ENCODE peak calls at places on chromosome 19, in six cellular contexts. A is IMR-90, X is H9, V is neuronal stem cell, Q is H1, P is trophoblast cell. Z is an unnamed sample.

GRCh38 chr19:13873776-13874515 is 3.0 kb upstream of the NANOS3 start:
- DNase-seq in A (no peak), X (no peak), V (no peak), Q (no peak), P (peak), Z (no peak)

GRCh38 chr19:17765069-17765618 is 13.9 kb downstream of the FCHO1 start:
- DNase-seq in A (no peak), X (no peak), V (no peak), Q (no peak), P (peak), Z (no peak)

GRCh38 chr19:18317998-18318800 is 4.7 kb downstream of the LSM4 start:
- DNase-seq in A (no peak), X (no peak), V (no peak), Q (no peak), P (peak), Z (no peak)

GRCh38 chr19:7767487-7767886 is 4.4 kb downstream of the CLEC4M start:
- DNase-seq in A (no peak), X (no peak), V (no peak), Q (no peak), P (no peak), Z (no peak)

GRCh38 chr19:2064788-2065524 is 13.9 kb upstream of the MKNK2 start:
- DNase-seq in A (no peak), X (no peak), V (no peak), Q (no peak), P (no peak), Z (no peak)

GRCh38 chr19:33225458-33225925 is at the start of gene SLC7A10:
- DNase-seq in A (no peak), X (no peak), V (no peak), Q (no peak), P (no peak), Z (no peak)

GRCh38 chr19:51294211-51294976 is 17.1 kb upstream of the IGLON5 start:
- DNase-seq in A (no peak), X (peak), V (no peak), Q (peak), P (no peak), Z (no peak)

GRCh38 chr19:55467236-55468053 is 2.9 kb upstream of the C19orf85 start:
- DNase-seq in A (peak), X (peak), V (no peak), Q (peak), P (peak), Z (peak)

GRCh38 chr19:38270587-38271167 is 6.3 kb downstream of the SPINT2 start:
- DNase-seq in A (peak), X (no peak), V (no peak), Q (no peak), P (no peak), Z (no peak)

GRCh38 chr19:50899549-50899948 is 11.6 kb downstream of the KLK4 start:
- DNase-seq in A (no peak), X (no peak), V (no peak), Q (no peak), P (no peak), Z (no peak)

GRCh38 chr19:49635530-49636229 is 4.3 kb downstream of the RRAS start:
- DNase-seq in A (peak), X (no peak), V (no peak), Q (no peak), P (no peak), Z (peak)

GRCh38 chr19:16315825-16316505 is 8.7 kb upstream of the KLF2 start:
- DNase-seq in A (peak), X (no peak), V (no peak), Q (no peak), P (peak), Z (peak)

GRCh38 chr19:34841780-34842179 is 68.8 kb upstream of the ZNF599 start:
- DNase-seq in A (no peak), X (peak), V (no peak), Q (no peak), P (no peak), Z (no peak)

GRCh38 chr19:19098703-19099632 is 35.2 kb downstream of the SLC25A42 start:
- DNase-seq in A (no peak), X (no peak), V (no peak), Q (no peak), P (no peak), Z (no peak)

GRCh38 chr19:49712397-49712859 is 21.5 kb downstream of the CPT1C start:
- DNase-seq in A (peak), X (peak), V (no peak), Q (peak), P (peak), Z (peak)

GRCh38 chr19:8036438-8037099 is 16.0 kb upstream of the CCL25 start:
- DNase-seq in A (no peak), X (no peak), V (no peak), Q (no peak), P (no peak), Z (no peak)

GRCh38 chr19:58346961-58347929 is 6.0 kb downstream of the A1BG start:
- DNase-seq in A (peak), X (peak), V (peak), Q (peak), P (peak), Z (peak)

GRCh38 chr19:55232284-55232597 is 3.7 kb upstream of the TMEM86B start:
- DNase-seq in A (no peak), X (no peak), V (no peak), Q (no peak), P (no peak), Z (no peak)

DNA sequence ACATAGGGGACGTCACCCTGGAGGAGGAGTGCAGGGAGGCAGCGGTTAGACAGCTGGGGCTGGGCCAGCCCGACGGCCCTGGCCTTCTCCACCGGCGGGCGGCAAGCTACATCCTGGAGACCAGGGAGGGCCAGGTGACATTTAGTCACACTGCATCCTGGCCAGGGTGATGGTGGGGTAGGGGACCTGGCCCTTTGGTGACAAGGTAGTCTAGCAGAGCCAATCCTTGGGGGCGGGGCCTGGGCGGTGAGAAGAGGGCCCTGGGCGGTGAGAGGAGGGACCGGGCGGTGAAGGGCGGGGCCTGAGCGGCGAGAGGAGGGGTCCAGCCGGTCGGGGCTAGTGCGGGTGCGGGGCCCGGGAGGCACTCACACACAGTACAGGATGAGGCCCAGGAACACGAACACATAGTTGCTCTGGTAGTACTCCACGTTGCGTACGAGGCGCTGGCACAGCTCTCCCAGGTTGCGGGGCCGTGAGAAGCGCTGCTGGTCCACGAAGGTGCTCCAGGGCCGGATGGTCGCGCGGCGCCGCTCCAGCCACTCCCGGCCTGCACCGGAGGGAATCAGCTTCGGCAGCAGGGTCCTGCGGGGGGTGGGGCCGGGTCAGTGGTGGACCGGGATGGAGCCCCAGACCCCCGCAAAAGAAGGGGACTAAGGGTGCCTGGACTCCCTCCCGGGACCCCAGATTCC is 610 bp downstream of the RABAC1 start:
- DNase-seq in A (peak), X (peak), V (peak), Q (peak), P (peak), Z (peak)
- H3K23ac ChIP-seq in A (peak), X (no peak), V (peak), Q (no peak), P (no peak), Z (peak)

GRCh38 chr19:53980553-53981407 is 10.7 kb upstream of the CACNG6 start:
- DNase-seq in A (peak), X (peak), V (no peak), Q (peak), P (no peak), Z (peak)
- H2BK5ac ChIP-seq in A (no peak), X (no peak), V (peak), Q (peak), P (no peak), Z (no peak)

DNA sequence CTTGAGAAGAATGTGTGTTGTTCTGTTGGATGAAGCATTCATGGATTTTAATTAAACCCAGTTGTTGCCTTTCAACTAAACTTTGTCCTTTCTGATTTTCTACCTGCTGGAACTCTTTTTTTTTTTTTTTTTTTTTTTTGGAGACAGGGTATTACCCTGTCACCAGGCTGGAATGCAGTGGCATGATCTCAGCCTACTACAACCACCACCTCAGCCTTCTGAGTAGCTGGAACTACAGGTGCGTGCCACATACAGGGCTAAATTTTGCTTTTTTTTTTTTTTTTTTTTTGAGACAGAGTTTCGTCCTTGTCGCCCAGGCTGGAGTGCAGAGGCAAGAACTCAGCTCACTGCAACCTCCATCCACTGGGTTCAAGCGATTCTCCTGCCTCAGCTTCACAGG is 6.9 kb downstream of the ZNF791 start:
- DNase-seq in A (no peak), X (no peak), V (no peak), Q (no peak), P (peak), Z (no peak)
- H4K91ac ChIP-seq in A (no peak), X (no peak), V (no peak), Q (no peak), P (no peak), Z (no peak)

DNA sequence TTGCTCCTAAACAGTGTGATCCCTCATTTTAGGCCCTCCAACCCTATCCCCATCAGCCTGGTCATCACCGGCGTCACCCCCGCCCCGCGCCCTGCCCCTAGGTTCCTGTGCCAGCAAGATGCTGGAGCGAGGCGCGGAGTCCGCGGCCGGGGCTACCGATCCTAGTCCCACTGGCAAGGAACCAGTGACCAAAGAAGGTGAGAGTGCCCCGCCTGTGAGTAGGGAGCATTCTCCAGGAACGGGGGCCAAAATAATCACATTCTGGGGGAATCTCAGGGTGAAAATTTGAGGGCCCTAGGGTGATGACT is 1.3 kb downstream of the ZNF575 start:
- DNase-seq in A (no peak), X (no peak), V (no peak), Q (no peak), P (no peak), Z (no peak)
- H3K23ac ChIP-seq in A (no peak), X (no peak), V (peak), Q (no peak), P (no peak), Z (no peak)

DNA sequence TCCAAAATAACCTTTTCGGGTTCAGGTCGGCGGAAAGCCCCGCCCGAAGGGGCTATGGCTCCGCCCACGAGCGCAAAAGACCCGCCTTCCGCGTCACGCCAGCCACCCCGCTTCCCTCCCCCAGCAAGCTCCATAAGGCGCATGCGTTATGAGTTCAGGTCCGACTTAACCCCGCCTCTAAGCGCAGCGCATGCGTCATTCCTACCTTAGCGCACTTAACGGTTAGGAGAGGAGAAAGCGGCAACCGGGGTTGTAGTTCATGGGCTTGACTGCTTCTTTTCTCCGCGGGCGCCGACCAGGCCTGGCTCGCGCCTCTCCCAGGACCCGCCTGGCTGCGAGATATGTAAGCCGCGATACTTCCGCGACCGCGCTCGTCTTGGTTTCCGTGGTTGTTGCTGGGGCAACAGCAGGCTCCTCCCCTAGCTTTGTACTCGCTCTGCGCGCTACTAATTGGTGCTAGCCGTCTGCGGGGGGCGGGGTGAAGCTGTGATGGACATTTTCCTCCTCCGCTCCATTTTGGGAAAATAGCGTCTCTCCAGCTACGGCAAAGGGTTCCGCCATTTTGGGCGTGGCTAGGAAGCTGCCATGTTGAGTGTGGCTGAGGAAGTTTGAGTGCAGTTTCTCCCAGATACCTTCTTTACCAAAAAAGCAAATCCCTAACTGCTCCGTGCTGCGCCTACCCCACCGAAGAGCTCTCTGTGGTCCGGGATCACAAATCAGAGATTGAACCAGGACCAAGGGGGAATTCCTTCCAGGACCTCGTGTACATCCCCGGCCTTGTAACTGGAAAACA is at the start of gene B9D2:
- DNase-seq in A (peak), X (peak), V (peak), Q (peak), P (peak), Z (peak)
- H2BK5ac ChIP-seq in A (peak), X (no peak), V (peak), Q (peak), P (peak), Z (peak)

GRCh38 chr19:44891016-44891882 is at the start of gene TOMM40:
- DNase-seq in A (peak), X (no peak), V (no peak), Q (peak), P (no peak), Z (peak)

GRCh38 chr19:44892932-44893331 is 1.9 kb downstream of the TOMM40 start:
- DNase-seq in A (no peak), X (no peak), V (no peak), Q (no peak), P (no peak), Z (no peak)

GRCh38 chr19:44889830-44890365 is 1.2 kb upstream of the TOMM40 start:
- DNase-seq in A (no peak), X (no peak), V (no peak), Q (no peak), P (no peak), Z (no peak)

GRCh38 chr19:44887648-44888047 is 3.4 kb upstream of the TOMM40 start:
- DNase-seq in A (no peak), X (no peak), V (no peak), Q (no peak), P (no peak), Z (no peak)

GRCh38 chr19:44890366-44891015 is 563 bp upstream of the TOMM40 start:
- DNase-seq in A (peak), X (peak), V (peak), Q (peak), P (peak), Z (peak)
- H4K91ac ChIP-seq in A (peak), X (no peak), V (no peak), Q (no peak), P (peak), Z (peak)

DNA sequence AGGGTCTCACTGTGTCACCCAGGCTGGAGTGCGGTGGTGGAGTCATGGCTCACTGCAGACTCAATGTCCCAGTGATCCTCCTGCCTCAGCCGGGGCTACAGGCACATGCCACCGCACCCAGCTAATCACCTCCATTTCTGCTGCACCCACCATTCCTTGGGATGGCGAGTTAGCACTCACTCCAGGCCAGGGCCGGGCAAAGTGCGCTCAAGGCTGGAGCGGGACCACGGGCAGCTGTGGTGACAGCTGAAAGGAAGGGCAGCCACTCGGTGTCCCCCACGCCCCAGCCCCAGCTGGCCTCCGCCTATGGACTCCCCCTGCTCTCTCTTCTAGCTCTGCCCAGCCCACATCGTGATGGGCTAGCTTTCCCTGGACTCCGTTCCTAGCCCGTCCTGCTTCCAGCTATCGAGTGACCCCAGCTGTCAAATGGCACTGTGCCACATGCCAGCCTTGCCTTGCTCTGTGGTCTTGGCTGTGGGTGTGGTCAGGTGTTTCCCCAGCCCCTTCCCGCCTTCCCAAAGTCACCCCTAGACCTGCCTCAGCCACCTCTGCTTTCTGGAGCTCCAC is 4.1 kb downstream of the MICOS13 start:
- DNase-seq in A (no peak), X (no peak), V (no peak), Q (no peak), P (no peak), Z (no peak)
- H3K23ac ChIP-seq in A (no peak), X (no peak), V (no peak), Q (no peak), P (no peak), Z (no peak)